ENCODE peak calls at places on chromosomes 7 and 10, in five cellular contexts. One of them, this sample, is unnamed.

GRCh38 chr10:131815366-131816156 is 85.2 kb upstream of the PPP2R2D start:
- DNase-seq in effector CD4-positive, alpha-beta T cell: no peak
- DNase-seq in HS-5: no peak
- DNase-seq in Kasumi-1: no peak
- DNase-seq in activated naive CD4-positive, alpha-beta T cell treated with anti-CD3 and anti-CD28 coated beads for 36 hours: no peak
- DNase-seq in this sample: no peak

GRCh38 chr7:80279760-80280159 is 145.1 kb downstream of the GNAI1 start:
- DNase-seq in activated naive CD4-positive, alpha-beta T cell treated with anti-CD3 and anti-CD28 coated beads for 36 hours: no peak
- DNase-seq in Kasumi-1: no peak
- DNase-seq in effector CD4-positive, alpha-beta T cell: no peak
- DNase-seq in HS-5: no peak
- DNase-seq in this sample: no peak

GRCh38 chr10:120634629-120635028 is 177.6 kb downstream of the PLPP4 start:
- DNase-seq in Kasumi-1: no peak
- DNase-seq in effector CD4-positive, alpha-beta T cell: no peak
- DNase-seq in HS-5: no peak
- DNase-seq in activated naive CD4-positive, alpha-beta T cell treated with anti-CD3 and anti-CD28 coated beads for 36 hours: no peak
- DNase-seq in this sample: peak

GRCh38 chr7:122887198-122887597 is 938 bp upstream of the CADPS2 start:
- DNase-seq in Kasumi-1: peak
- DNase-seq in HS-5: peak
- DNase-seq in activated naive CD4-positive, alpha-beta T cell treated with anti-CD3 and anti-CD28 coated beads for 36 hours: no peak
- DNase-seq in effector CD4-positive, alpha-beta T cell: no peak
- DNase-seq in this sample: peak

GRCh38 chr7:23261843-23262452 is 15.4 kb downstream of the GPNMB start:
- DNase-seq in HS-5: no peak
- DNase-seq in activated naive CD4-positive, alpha-beta T cell treated with anti-CD3 and anti-CD28 coated beads for 36 hours: peak
- DNase-seq in effector CD4-positive, alpha-beta T cell: peak
- DNase-seq in Kasumi-1: peak
- DNase-seq in this sample: peak

GRCh38 chr7:44201813-44202212 is 1.0 kb downstream of the YKT6 start:
- DNase-seq in HS-5: no peak
- DNase-seq in effector CD4-positive, alpha-beta T cell: no peak
- DNase-seq in activated naive CD4-positive, alpha-beta T cell treated with anti-CD3 and anti-CD28 coated beads for 36 hours: no peak
- DNase-seq in Kasumi-1: no peak
- DNase-seq in this sample: no peak

GRCh38 chr10:89555688-89556445 is 20.5 kb upstream of the SLC16A12 start:
- DNase-seq in effector CD4-positive, alpha-beta T cell: no peak
- DNase-seq in activated naive CD4-positive, alpha-beta T cell treated with anti-CD3 and anti-CD28 coated beads for 36 hours: no peak
- DNase-seq in HS-5: no peak
- DNase-seq in Kasumi-1: no peak
- DNase-seq in this sample: peak

GRCh38 chr10:33893502-33893901 is 559.0 kb upstream of the NRP1 start:
- DNase-seq in Kasumi-1: no peak
- DNase-seq in activated naive CD4-positive, alpha-beta T cell treated with anti-CD3 and anti-CD28 coated beads for 36 hours: no peak
- DNase-seq in HS-5: no peak
- DNase-seq in effector CD4-positive, alpha-beta T cell: no peak
- DNase-seq in this sample: no peak

GRCh38 chr10:24891823-24892222 is 60.6 kb downstream of the PRTFDC1 start:
- DNase-seq in Kasumi-1: no peak
- DNase-seq in HS-5: no peak
- DNase-seq in activated naive CD4-positive, alpha-beta T cell treated with anti-CD3 and anti-CD28 coated beads for 36 hours: no peak
- DNase-seq in effector CD4-positive, alpha-beta T cell: no peak
- DNase-seq in this sample: peak

GRCh38 chr7:144437370-144438191 is 34.1 kb upstream of the NOBOX start:
- DNase-seq in Kasumi-1: peak
- DNase-seq in HS-5: no peak
- DNase-seq in activated naive CD4-positive, alpha-beta T cell treated with anti-CD3 and anti-CD28 coated beads for 36 hours: peak
- DNase-seq in effector CD4-positive, alpha-beta T cell: peak
- DNase-seq in this sample: peak

GRCh38 chr10:104498345-104498955 is 142.6 kb upstream of the SORCS3 start:
- DNase-seq in effector CD4-positive, alpha-beta T cell: no peak
- DNase-seq in activated naive CD4-positive, alpha-beta T cell treated with anti-CD3 and anti-CD28 coated beads for 36 hours: no peak
- DNase-seq in Kasumi-1: no peak
- DNase-seq in HS-5: no peak
- DNase-seq in this sample: no peak

GRCh38 chr7:155205368-155206285 is 92.1 kb upstream of the INSIG1 start:
- DNase-seq in Kasumi-1: peak
- DNase-seq in activated naive CD4-positive, alpha-beta T cell treated with anti-CD3 and anti-CD28 coated beads for 36 hours: peak
- DNase-seq in effector CD4-positive, alpha-beta T cell: peak
- DNase-seq in HS-5: peak
- DNase-seq in this sample: peak

This sample was measured in Daoy.